ENCODE peak calls at places on chromosomes 6 and 20, in seven cellular contexts. D is fibroblast of the conjunctiva; O is stimulated activated CD8-positive, alpha-beta memory T cell treated with anti-CD3 and anti-CD28 coated beads, Interleukin-15, amount 100 ng/mL, for 4 hours; Q is HS-27A; I is neural progenitor cell; V is AG08395; W is SHP77 treated with DMSO at 0.1 percent for 48 hours. R is an unnamed sample.

GRCh38 chr6:82240191-82240590 is 7.4 kb downstream of the IBTK start:
- DNase-seq in O (no peak), W (no peak), V (no peak), Q (no peak), I (peak; percentile 80), D (no peak), R (no peak)

GRCh38 chr6:156878688-156879087 is 101.5 kb downstream of the ARID1B start:
- DNase-seq in I (no peak), D (no peak), W (no peak), V (no peak), O (no peak), Q (no peak), R (no peak)

GRCh38 chr20:49562341-49563014 is 5.5 kb downstream of the PTGIS start:
- DNase-seq in D (no peak), I (peak; percentile 53), O (no peak), W (no peak), V (peak; percentile 93), Q (peak; percentile 84), R (peak; percentile 89)

GRCh38 chr6:79717989-79718388 is 86.9 kb downstream of the SH3BGRL2 start:
- DNase-seq in O (no peak), V (no peak), Q (no peak), I (no peak), D (no peak), W (no peak), R (no peak)

GRCh38 chr6:55153284-55153683 is 21.0 kb upstream of the HCRTR2 start:
- DNase-seq in V (no peak), D (no peak), O (no peak), Q (no peak), I (no peak), W (no peak), R (no peak)

GRCh38 chr6:42781811-42782688 is at the start of gene BICRAL:
- DNase-seq in W (no peak), D (peak; percentile 82), Q (peak; percentile 79), V (peak; percentile 77), I (peak; percentile 74), O (peak; percentile 32), R (peak; percentile 62)

GRCh38 chr20:32296874-32297420 is 19.5 kb downstream of the KIF3B start:
- DNase-seq in W (no peak), I (no peak), O (no peak), V (no peak), D (no peak), Q (no peak), R (no peak)

GRCh38 chr6:5866547-5867051 is 140.1 kb downstream of the NRN1 start:
- DNase-seq in O (peak; percentile 18), D (peak; percentile 14), V (peak; percentile 67), I (no peak), Q (no peak), W (peak; percentile 68), R (peak; percentile 15)

GRCh38 chr6:108952776-108953486 is 104.7 kb downstream of the ARMC2 start:
- DNase-seq in D (no peak), I (no peak), W (no peak), O (no peak), Q (no peak), V (no peak), R (no peak)

GRCh38 chr6:107674995-107675738 is 148.9 kb downstream of the SCML4 start:
- DNase-seq in W (peak; percentile 93), O (peak; percentile 71), D (peak; percentile 85), Q (no peak), V (peak; percentile 92), I (peak; percentile 89), R (peak; percentile 49)

GRCh38 chr6:106253194-106253593 is 72.4 kb downstream of the ATG5 start:
- DNase-seq in O (no peak), V (peak; percentile 85), W (no peak), Q (no peak), D (peak; percentile 27), I (no peak), R (peak; percentile 84)

GRCh38 chr6:152118678-152119077 is 311.2 kb downstream of the ESR1 start:
- DNase-seq in D (no peak), W (no peak), O (no peak), Q (no peak), I (no peak), V (no peak), R (no peak)

GRCh38 chr20:57244627-57245214 is 21.7 kb downstream of the BMP7 start:
- DNase-seq in Q (no peak), W (no peak), O (no peak), V (no peak), I (peak; percentile 44), D (no peak), R (no peak)

GRCh38 chr20:24100370-24101011 is 111.9 kb upstream of the GGTLC1 start:
- DNase-seq in V (peak; percentile 31), D (peak; percentile 32), O (peak; percentile 27), I (peak; percentile 80), Q (no peak), W (peak; percentile 52), R (no peak)

GRCh38 chr6:4936681-4937041 is 67.2 kb downstream of the RPP40 start:
- DNase-seq in V (peak; percentile 50), I (peak; percentile 49), W (no peak), D (peak; percentile 59), O (no peak), Q (no peak), R (no peak)

GRCh38 chr20:50284811-50285375 is 94.3 kb downstream of the CEBPB start:
- DNase-seq in V (no peak), Q (no peak), D (no peak), I (no peak), W (no peak), O (no peak), R (no peak)

GRCh38 chr6:168035098-168035660 is 37.7 kb downstream of the KIF25 start:
- DNase-seq in V (peak; percentile 77), D (no peak), I (peak; percentile 91), Q (no peak), W (no peak), O (no peak), R (no peak)

GRCh38 chr6:51675551-51676275 is 411.7 kb downstream of the PKHD1 start:
- DNase-seq in Q (no peak), I (no peak), D (no peak), W (no peak), O (no peak), V (no peak), R (no peak)

GRCh38 chr20:62545271-62545670 is 69.5 kb upstream of the GATA5 start:
- DNase-seq in W (no peak), V (no peak), O (no peak), Q (no peak), I (no peak), D (no peak), R (no peak)

GRCh38 chr6:55694148-55694547 is 115.2 kb upstream of the HMGCLL1 start:
- DNase-seq in D (peak; percentile 36), V (peak; percentile 21), O (no peak), W (no peak), I (peak; percentile 79), Q (no peak), R (peak; percentile 36)

GRCh38 chr20:48823476-48823875 is 4.3 kb downstream of the PREX1 start:
- DNase-seq in V (no peak), W (no peak), D (no peak), Q (no peak), I (no peak), O (no peak), R (no peak)

GRCh38 chr6:44122821-44123220 is 4.4 kb downstream of the MRPL14 start:
- DNase-seq in W (no peak), V (no peak), O (no peak), D (no peak), Q (no peak), I (no peak), R (no peak)

GRCh38 chr6:51855310-51856082 is 231.9 kb downstream of the PKHD1 start:
- DNase-seq in O (no peak), D (peak; percentile 55), I (peak; percentile 93), V (peak; percentile 19), Q (peak; percentile 43), W (peak; percentile 7), R (peak; percentile 28)

GRCh38 chr6:3411967-3412778 is 44.7 kb downstream of the SLC22A23 start:
- DNase-seq in Q (no peak), I (no peak), D (no peak), V (no peak), O (no peak), W (no peak), R (no peak)

R was measured in HS-5.